ENCODE peak calls at places on chromosomes 5 and 9, in ten cellular contexts. Z is LHCN-M2, D is natural killer cell, S is small intestine, Q is CD14-positive monocyte, W is ovary, J is EL, M is globus pallidus, H is cardiac fibroblast, V is AG20443. I is an unnamed sample.

GRCh38 chr5:176610430-176610763 is 441 bp upstream of the GPRIN1 start:
- DNase-seq in M (no peak), S (no peak), D (no peak), Q (no peak), V (no peak), J (no peak), H (no peak), W (no peak), Z (no peak), I (no peak)

GRCh38 chr5:65163698-65164097 is 318.0 kb downstream of the ADAMTS6 start:
- DNase-seq in V (peak; percentile 63), Q (no peak), H (peak; percentile 81), Z (no peak), D (no peak), J (peak; percentile 84), M (no peak), W (no peak), S (no peak), I (no peak)

GRCh38 chr9:124179196-124180071 is 78.3 kb upstream of the NEK6 start:
- DNase-seq in Q (no peak), W (no peak), D (no peak), S (no peak), J (no peak), Z (no peak), M (no peak), H (no peak), V (no peak), I (no peak)

GRCh38 chr5:72543365-72543764 is 36.2 kb upstream of the ZNF366 start:
- DNase-seq in M (no peak), H (peak; percentile 91), Z (peak; percentile 92), S (no peak), W (no peak), D (no peak), V (peak; percentile 40), Q (no peak), J (peak; percentile 73), I (no peak)

GRCh38 chr5:81238460-81238859 is 5.3 kb downstream of the CKMT2 start:
- DNase-seq in M (no peak), W (no peak), Z (no peak), H (no peak), J (no peak), Q (no peak), V (no peak), D (no peak), S (no peak), I (no peak)

GRCh38 chr9:112094948-112095779 is 79.9 kb downstream of the SUSD1 start:
- DNase-seq in V (no peak), J (no peak), S (peak; percentile 76), D (no peak), W (no peak), M (no peak), H (peak; percentile 18), Z (no peak), Q (no peak), I (no peak)

GRCh38 chr5:61840354-61840753 is 465.7 kb upstream of the KIF2A start:
- DNase-seq in Z (no peak), W (no peak), J (no peak), Q (no peak), H (no peak), S (no peak), V (no peak), D (no peak), M (no peak), I (no peak)

GRCh38 chr9:76404401-76404800 is 10.2 kb upstream of the RFK start:
- DNase-seq in D (no peak), V (no peak), W (no peak), H (no peak), J (no peak), S (no peak), Z (no peak), Q (no peak), M (no peak), I (no peak)

GRCh38 chr9:135023389-135023788 is 64.1 kb upstream of the OLFM1 start:
- DNase-seq in J (peak; percentile 56), S (no peak), Q (no peak), Z (peak; percentile 68), H (no peak), V (no peak), W (no peak), D (no peak), M (no peak), I (no peak)

GRCh38 chr5:61277190-61277589 is 54.9 kb upstream of the ZSWIM6 start:
- DNase-seq in W (no peak), M (peak; percentile 42), D (no peak), Z (no peak), V (peak; percentile 42), H (peak; percentile 45), J (peak; percentile 55), Q (no peak), S (no peak), I (no peak)

GRCh38 chr5:150626853-150627276 is 13.6 kb upstream of the SYNPO start:
- DNase-seq in D (no peak), Q (no peak), V (peak; percentile 55), S (no peak), Z (no peak), J (no peak), M (no peak), H (no peak), W (peak; percentile 57), I (no peak)

GRCh38 chr5:65801332-65801731 is 79.3 kb downstream of the NLN start:
- DNase-seq in S (no peak), H (peak; percentile 85), W (no peak), D (no peak), Q (no peak), Z (peak; percentile 77), M (peak; percentile 88), J (peak; percentile 76), V (peak; percentile 57), I (no peak)

GRCh38 chr5:163347671-163348070 is 89.7 kb upstream of the CCNG1 start:
- DNase-seq in D (no peak), W (peak; percentile 41), J (peak; percentile 56), Z (peak; percentile 49), H (peak; percentile 80), S (peak; percentile 62), M (peak; percentile 63), Q (peak; percentile 59), V (peak; percentile 70), I (peak; percentile 60)

GRCh38 chr5:74141053-74141452 is 499.5 kb downstream of the ENC1 start:
- DNase-seq in Z (peak; percentile 47), J (peak; percentile 74), D (no peak), S (no peak), W (no peak), Q (no peak), M (no peak), V (peak; percentile 35), H (peak; percentile 76), I (no peak)

GRCh38 chr9:114729706-114730105 is 47.7 kb upstream of the TEX48 start:
- DNase-seq in Q (no peak), W (no peak), S (no peak), Z (no peak), M (peak; percentile 66), H (no peak), V (no peak), D (no peak), J (no peak), I (no peak)

GRCh38 chr9:121453232-121453892 is 46.3 kb downstream of the GGTA1 start:
- DNase-seq in J (no peak), S (no peak), W (no peak), D (no peak), Z (no peak), H (peak; percentile 25), Q (no peak), V (no peak), M (no peak), I (no peak)

GRCh38 chr5:131394128-131394527 is 130.3 kb downstream of the CDC42SE2 start:
- DNase-seq in Z (no peak), V (no peak), D (no peak), H (peak; percentile 39), Q (no peak), W (no peak), S (no peak), M (no peak), J (no peak), I (no peak)

GRCh38 chr9:121483473-121484031 is 16.1 kb downstream of the GGTA1 start:
- DNase-seq in H (no peak), S (no peak), J (no peak), W (no peak), V (no peak), Z (no peak), M (no peak), Q (peak; percentile 17), D (no peak), I (no peak)

GRCh38 chr5:178347956-178348355 is 115.4 kb upstream of the PHYKPL start:
- DNase-seq in Z (no peak), S (no peak), M (no peak), W (no peak), Q (no peak), H (no peak), J (no peak), V (no peak), D (no peak), I (no peak)

GRCh38 chr9:125409637-125410521 is 148.3 kb downstream of the GAPVD1 start:
- DNase-seq in V (peak; percentile 49), S (peak; percentile 62), D (no peak), W (no peak), Q (peak; percentile 64), M (no peak), J (peak; percentile 41), H (peak; percentile 89), Z (peak; percentile 46), I (no peak)

GRCh38 chr5:156036640-156037039 is 290.3 kb upstream of the SGCD start:
- DNase-seq in J (no peak), Z (no peak), H (no peak), S (no peak), V (peak; percentile 61), M (no peak), Q (no peak), W (no peak), D (no peak), I (no peak)

I was measured in fibroblast of the conjunctiva.